ENCODE peak calls at places on chromosome 2, in six cellular contexts. Q is IMR-90; J is NCI-H345; V is pulmonary artery endothelial cell; R is astrocyte; L is stimulated activated CD8-positive, alpha-beta memory T cell treated with anti-CD3 and anti-CD28 coated beads, Interleukin-4, amount 100 ng/mL, for 24 hours. M is an unnamed sample.

GRCh38 chr2:223093436-223093839 is 41.4 kb downstream of the KCNE4 start:
- DNase-seq in J (no peak), Q (peak), V (no peak), R (peak), L (no peak), M (no peak)

GRCh38 chr2:2586961-2587360 is 255.9 kb upstream of the MYT1L start:
- DNase-seq in J (no peak), Q (no peak), V (no peak), R (no peak), L (no peak), M (no peak)

GRCh38 chr2:176106636-176107539 is at the start of gene HOXD11:
- DNase-seq in V (no peak), R (no peak), L (no peak), Q (no peak), J (peak), M (peak)

GRCh38 chr2:176814740-176815367 is 397.7 kb upstream of the HNRNPA3 start:
- DNase-seq in L (no peak), Q (peak), V (no peak), R (peak), J (peak), M (peak)

GRCh38 chr2:144224446-144224845 is 295.5 kb downstream of the ZEB2 start:
- DNase-seq in Q (no peak), V (no peak), R (no peak), L (no peak), J (no peak), M (no peak)

GRCh38 chr2:26268184-26268583 is 23.4 kb downstream of the HADHB start:
- DNase-seq in V (no peak), L (no peak), J (no peak), Q (peak), R (peak), M (no peak)

GRCh38 chr2:1227289-1227900 is 185.9 kb upstream of the TPO start:
- DNase-seq in R (no peak), L (no peak), Q (no peak), V (no peak), J (peak), M (peak)

GRCh38 chr2:118056165-118056534 is 32.1 kb upstream of the INSIG2 start:
- DNase-seq in V (no peak), Q (no peak), R (no peak), J (no peak), L (no peak), M (no peak)

GRCh38 chr2:217105733-217106649 is 246.1 kb upstream of the TNP1 start:
- DNase-seq in V (peak), L (no peak), J (no peak), R (peak), Q (peak), M (no peak)

GRCh38 chr2:48120759-48121242 is 214.5 kb upstream of the FBXO11 start:
- DNase-seq in Q (no peak), J (no peak), V (no peak), L (no peak), R (no peak), M (no peak)

GRCh38 chr2:86281066-86281700 is 56.2 kb downstream of the REEP1 start:
- DNase-seq in L (no peak), V (no peak), R (no peak), Q (no peak), J (no peak), M (no peak)

GRCh38 chr2:101897301-101897700 is 94.5 kb upstream of the IL1R2 start:
- DNase-seq in R (no peak), Q (no peak), V (no peak), J (no peak), L (no peak), M (no peak)

GRCh38 chr2:40363631-40364030 is 88.3 kb downstream of the SLC8A1 start:
- DNase-seq in J (peak), V (no peak), L (no peak), R (peak), Q (peak), M (no peak)

GRCh38 chr2:176126929-176127768 is 2.4 kb upstream of the HOXD8 start:
- DNase-seq in R (no peak), L (peak), J (peak), V (no peak), Q (peak), M (peak)

GRCh38 chr2:85648619-85649018 is 19.4 kb downstream of the SFTPB start:
- DNase-seq in J (no peak), Q (peak), V (no peak), R (no peak), L (no peak), M (peak)

GRCh38 chr2:197433770-197434438 is 924 bp downstream of the SF3B1 start:
- DNase-seq in L (no peak), V (no peak), Q (peak), R (peak), J (no peak), M (no peak)

GRCh38 chr2:221124542-221125235 is 447.4 kb downstream of the EPHA4 start:
- DNase-seq in J (peak), L (no peak), Q (no peak), R (peak), V (no peak), M (no peak)

GRCh38 chr2:138665932-138666331 is 114.3 kb downstream of the NXPH2 start:
- DNase-seq in R (peak), L (no peak), J (no peak), V (no peak), Q (no peak), M (no peak)

GRCh38 chr2:189798312-189799029 is 14.2 kb downstream of the PMS1 start:
- DNase-seq in J (peak), L (no peak), Q (peak), R (peak), V (no peak), M (no peak)

GRCh38 chr2:176561706-176562105 is 292.5 kb downstream of the MTX2 start:
- DNase-seq in J (no peak), R (peak), Q (peak), V (no peak), L (no peak), M (no peak)

GRCh38 chr2:94881070-94881469 is 9.8 kb downstream of the TEKT4 start:
- DNase-seq in V (no peak), Q (no peak), R (no peak), J (no peak), L (no peak), M (no peak)

GRCh38 chr2:153109793-153110192 is 368.8 kb downstream of the RPRM start:
- DNase-seq in L (no peak), J (no peak), R (no peak), Q (no peak), V (no peak), M (no peak)

GRCh38 chr2:24930768-24931167 is 10.7 kb upstream of the ADCY3 start:
- DNase-seq in R (peak), V (no peak), J (no peak), Q (peak), L (peak), M (no peak)

GRCh38 chr2:203400805-203401585 is 72.8 kb downstream of the ABI2 start:
- DNase-seq in V (no peak), L (no peak), J (no peak), R (peak), Q (peak), M (no peak)